ENCODE peak calls at places on chromosome X, in ten cellular contexts. One of them, this sample, is unnamed.
A peak's percentile ranks its signal among the peaks of the same experiment; 100 is the strongest.

GRCh38 chrX:140933056-140933455 is 69.3 kb upstream of the SPANXB1 start:
- DNase-seq in GM12865: no peak
- DNase-seq in mesenchymal stem cell: peak; percentile 8
- DNase-seq in fibroblast of villous mesenchyme: peak; percentile 28
- DNase-seq in HAP-1: no peak
- DNase-seq in mucosa of descending colon: no peak
- DNase-seq in Karpas-422: no peak
- DNase-seq in lower lobe of right lung: no peak
- DNase-seq in neural progenitor cell: no peak
- DNase-seq in GM23338: no peak
- DNase-seq in this sample: no peak

GRCh38 chrX:124426824-124427223 is 80.5 kb downstream of the SH2D1A start:
- DNase-seq in GM12865: no peak
- DNase-seq in mesenchymal stem cell: no peak
- DNase-seq in fibroblast of villous mesenchyme: no peak
- DNase-seq in HAP-1: no peak
- DNase-seq in mucosa of descending colon: no peak
- DNase-seq in Karpas-422: no peak
- DNase-seq in lower lobe of right lung: no peak
- DNase-seq in neural progenitor cell: no peak
- DNase-seq in GM23338: no peak
- DNase-seq in this sample: no peak

GRCh38 chrX:122500556-122500955 is 683.5 kb upstream of the GRIA3 start:
- DNase-seq in GM12865: no peak
- DNase-seq in mesenchymal stem cell: no peak
- DNase-seq in fibroblast of villous mesenchyme: no peak
- DNase-seq in HAP-1: no peak
- DNase-seq in mucosa of descending colon: no peak
- DNase-seq in Karpas-422: no peak
- DNase-seq in lower lobe of right lung: no peak
- DNase-seq in neural progenitor cell: no peak
- DNase-seq in GM23338: no peak
- DNase-seq in this sample: no peak

GRCh38 chrX:140766024-140766611 is 56.6 kb downstream of the LINC00632 start:
- DNase-seq in GM12865: peak; percentile 38
- DNase-seq in mesenchymal stem cell: peak; percentile 72
- DNase-seq in fibroblast of villous mesenchyme: peak; percentile 69
- DNase-seq in HAP-1: peak; percentile 68
- DNase-seq in mucosa of descending colon: peak; percentile 20
- DNase-seq in Karpas-422: peak; percentile 85
- DNase-seq in lower lobe of right lung: no peak
- DNase-seq in neural progenitor cell: peak; percentile 68
- DNase-seq in GM23338: peak; percentile 60
- DNase-seq in this sample: peak; percentile 23

GRCh38 chrX:119970574-119970973 is 27.0 kb upstream of the NKAP start:
- DNase-seq in GM12865: no peak
- DNase-seq in mesenchymal stem cell: no peak
- DNase-seq in fibroblast of villous mesenchyme: no peak
- DNase-seq in HAP-1: no peak
- DNase-seq in mucosa of descending colon: no peak
- DNase-seq in Karpas-422: no peak
- DNase-seq in lower lobe of right lung: no peak
- DNase-seq in neural progenitor cell: no peak
- DNase-seq in GM23338: no peak
- DNase-seq in this sample: no peak

GRCh38 chrX:111402378-111402777 is 9.6 kb downstream of the DCX start:
- DNase-seq in GM12865: no peak
- DNase-seq in mesenchymal stem cell: no peak
- DNase-seq in fibroblast of villous mesenchyme: no peak
- DNase-seq in HAP-1: no peak
- DNase-seq in mucosa of descending colon: no peak
- DNase-seq in Karpas-422: no peak
- DNase-seq in lower lobe of right lung: no peak
- DNase-seq in neural progenitor cell: no peak
- DNase-seq in GM23338: no peak
- DNase-seq in this sample: no peak

GRCh38 chrX:65993332-65993731 is 46.5 kb downstream of the VSIG4 start:
- DNase-seq in GM12865: no peak
- DNase-seq in mesenchymal stem cell: no peak
- DNase-seq in fibroblast of villous mesenchyme: no peak
- DNase-seq in HAP-1: no peak
- DNase-seq in mucosa of descending colon: no peak
- DNase-seq in Karpas-422: no peak
- DNase-seq in lower lobe of right lung: no peak
- DNase-seq in neural progenitor cell: no peak
- DNase-seq in GM23338: no peak
- DNase-seq in this sample: no peak

GRCh38 chrX:123736333-123736921 is 3.6 kb upstream of the THOC2 start:
- DNase-seq in GM12865: no peak
- DNase-seq in mesenchymal stem cell: peak; percentile 70
- DNase-seq in fibroblast of villous mesenchyme: peak; percentile 75
- DNase-seq in HAP-1: no peak
- DNase-seq in mucosa of descending colon: no peak
- DNase-seq in Karpas-422: no peak
- DNase-seq in lower lobe of right lung: no peak
- DNase-seq in neural progenitor cell: no peak
- DNase-seq in GM23338: no peak
- DNase-seq in this sample: no peak

GRCh38 chrX:3664921-3665320 is 48.5 kb downstream of the PRKX start:
- DNase-seq in GM12865: no peak
- DNase-seq in mesenchymal stem cell: no peak
- DNase-seq in fibroblast of villous mesenchyme: no peak
- DNase-seq in HAP-1: no peak
- DNase-seq in mucosa of descending colon: no peak
- DNase-seq in Karpas-422: no peak
- DNase-seq in lower lobe of right lung: no peak
- DNase-seq in neural progenitor cell: no peak
- DNase-seq in GM23338: no peak
- DNase-seq in this sample: no peak

GRCh38 chrX:130009658-130010223 is 27.3 kb downstream of the BCORL1 start:
- DNase-seq in GM12865: no peak
- DNase-seq in mesenchymal stem cell: no peak
- DNase-seq in fibroblast of villous mesenchyme: no peak
- DNase-seq in HAP-1: no peak
- DNase-seq in mucosa of descending colon: no peak
- DNase-seq in Karpas-422: no peak
- DNase-seq in lower lobe of right lung: no peak
- DNase-seq in neural progenitor cell: no peak
- DNase-seq in GM23338: no peak
- DNase-seq in this sample: no peak

GRCh38 chrX:24034485-24034884 is 7.5 kb upstream of the KLHL15 start:
- DNase-seq in GM12865: no peak
- DNase-seq in mesenchymal stem cell: no peak
- DNase-seq in fibroblast of villous mesenchyme: no peak
- DNase-seq in HAP-1: no peak
- DNase-seq in mucosa of descending colon: no peak
- DNase-seq in Karpas-422: no peak
- DNase-seq in lower lobe of right lung: no peak
- DNase-seq in neural progenitor cell: no peak
- DNase-seq in GM23338: no peak
- DNase-seq in this sample: no peak
- H3K4me3 ChIP-seq in GM12865: no peak overlapping the region
- H3K4me3 ChIP-seq in mesenchymal stem cell: no peak overlapping the region
- H3K4me3 ChIP-seq in fibroblast of villous mesenchyme: no peak overlapping the region
- H3K4me3 ChIP-seq in HAP-1: no peak overlapping the region
- H3K4me3 ChIP-seq in mucosa of descending colon: no peak overlapping the region
- H3K4me3 ChIP-seq in Karpas-422: no peak overlapping the region
- H3K4me3 ChIP-seq in lower lobe of right lung: no peak overlapping the region
- H3K4me3 ChIP-seq in neural progenitor cell: no peak overlapping the region
- H3K4me3 ChIP-seq in GM23338: no peak overlapping the region
- H3K4me3 ChIP-seq in this sample: no peak overlapping the region

GRCh38 chrX:2498781-2499302 is 1.9 kb downstream of the DHRSX start:
- DNase-seq in GM12865: no peak
- DNase-seq in mesenchymal stem cell: peak; percentile 59
- DNase-seq in fibroblast of villous mesenchyme: peak; percentile 76
- DNase-seq in HAP-1: peak; percentile 96
- DNase-seq in mucosa of descending colon: peak; percentile 53
- DNase-seq in Karpas-422: no peak
- DNase-seq in lower lobe of right lung: no peak
- DNase-seq in neural progenitor cell: peak; percentile 71
- DNase-seq in GM23338: peak; percentile 49
- DNase-seq in this sample: no peak
- H3K4me3 ChIP-seq in GM12865: peak overlapping the region; percentile 78
- H3K4me3 ChIP-seq in mesenchymal stem cell: peak overlapping the region; percentile 75
- H3K4me3 ChIP-seq in fibroblast of villous mesenchyme: peak overlapping the region; percentile 81
- H3K4me3 ChIP-seq in HAP-1: peak overlapping the region; percentile 61
- H3K4me3 ChIP-seq in mucosa of descending colon: no peak overlapping the region
- H3K4me3 ChIP-seq in Karpas-422: peak overlapping the region; percentile 93
- H3K4me3 ChIP-seq in lower lobe of right lung: peak overlapping the region; percentile 90
- H3K4me3 ChIP-seq in neural progenitor cell: peak overlapping the region; percentile 96
- H3K4me3 ChIP-seq in GM23338: peak overlapping the region; percentile 80
- H3K4me3 ChIP-seq in this sample: no peak overlapping the region

GRCh38 chrX:8653956-8654355 is 78.0 kb downstream of the ANOS1 start:
- DNase-seq in GM12865: no peak
- DNase-seq in mesenchymal stem cell: no peak
- DNase-seq in fibroblast of villous mesenchyme: no peak
- DNase-seq in HAP-1: no peak
- DNase-seq in mucosa of descending colon: no peak
- DNase-seq in Karpas-422: no peak
- DNase-seq in lower lobe of right lung: no peak
- DNase-seq in neural progenitor cell: no peak
- DNase-seq in GM23338: no peak
- DNase-seq in this sample: no peak
- H3K4me3 ChIP-seq in GM12865: no peak overlapping the region
- H3K4me3 ChIP-seq in mesenchymal stem cell: no peak overlapping the region
- H3K4me3 ChIP-seq in fibroblast of villous mesenchyme: no peak overlapping the region
- H3K4me3 ChIP-seq in HAP-1: no peak overlapping the region
- H3K4me3 ChIP-seq in mucosa of descending colon: no peak overlapping the region
- H3K4me3 ChIP-seq in Karpas-422: no peak overlapping the region
- H3K4me3 ChIP-seq in lower lobe of right lung: no peak overlapping the region
- H3K4me3 ChIP-seq in neural progenitor cell: no peak overlapping the region
- H3K4me3 ChIP-seq in GM23338: no peak overlapping the region
- H3K4me3 ChIP-seq in this sample: no peak overlapping the region

DNA sequence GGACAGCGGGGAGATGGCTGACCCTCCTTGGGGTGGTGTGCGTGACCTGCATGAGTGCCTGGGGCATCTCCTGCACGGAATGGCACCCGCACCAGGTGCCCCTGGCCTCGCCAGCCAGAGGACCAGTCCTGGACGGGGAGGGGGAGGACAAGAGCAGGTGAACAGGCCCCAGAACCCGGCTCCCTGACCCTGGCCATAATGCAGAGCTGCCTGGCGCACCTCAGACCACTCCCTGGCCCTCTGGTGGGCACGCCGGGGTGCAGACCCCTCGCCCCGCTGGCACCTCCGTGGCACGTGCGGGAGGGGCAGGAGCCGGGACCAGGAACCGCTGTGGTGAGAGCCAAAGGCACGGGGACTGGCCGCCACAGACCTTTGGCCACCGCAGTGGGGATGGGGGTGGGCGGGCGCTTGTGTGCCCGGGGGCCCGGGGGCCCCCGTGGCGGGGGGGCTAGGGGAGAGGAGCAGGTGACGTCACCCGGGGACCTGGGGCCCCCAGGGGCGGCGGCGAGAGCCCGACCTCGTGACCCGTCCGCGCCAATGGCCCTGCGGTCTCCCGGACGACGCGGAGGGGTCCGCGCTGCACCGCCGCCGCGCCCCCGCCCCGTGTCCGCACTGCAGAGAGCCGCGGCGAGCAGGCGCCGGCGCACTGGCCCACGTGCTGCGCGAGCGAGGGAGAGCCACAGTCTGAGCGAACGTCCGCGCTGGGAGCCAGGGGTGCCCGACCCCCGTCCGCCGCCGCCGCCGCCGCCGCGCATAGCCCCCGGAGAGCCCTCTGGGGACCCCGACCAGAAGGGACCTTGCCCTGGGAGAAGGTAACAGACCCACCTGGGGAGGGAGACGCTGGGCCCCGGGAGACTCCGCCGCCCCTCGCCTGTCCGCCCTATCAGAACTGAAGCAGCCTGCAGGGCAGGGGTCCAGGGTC is at the start of gene PNMA3:
- DNase-seq in GM12865: no peak
- DNase-seq in mesenchymal stem cell: no peak
- DNase-seq in fibroblast of villous mesenchyme: no peak
- DNase-seq in HAP-1: no peak
- DNase-seq in mucosa of descending colon: no peak
- DNase-seq in Karpas-422: no peak
- DNase-seq in lower lobe of right lung: no peak
- DNase-seq in neural progenitor cell: peak; percentile 45
- DNase-seq in GM23338: peak; percentile 42
- DNase-seq in this sample: no peak
- H3K4me3 ChIP-seq in GM12865: no peak within 1 kb of the TSS
- H3K4me3 ChIP-seq in mesenchymal stem cell: no peak within 1 kb of the TSS
- H3K4me3 ChIP-seq in fibroblast of villous mesenchyme: no peak within 1 kb of the TSS
- H3K4me3 ChIP-seq in HAP-1: no peak within 1 kb of the TSS
- H3K4me3 ChIP-seq in mucosa of descending colon: no peak within 1 kb of the TSS
- H3K4me3 ChIP-seq in Karpas-422: no peak within 1 kb of the TSS
- H3K4me3 ChIP-seq in lower lobe of right lung: no peak within 1 kb of the TSS
- H3K4me3 ChIP-seq in neural progenitor cell: peak within 1 kb of the TSS; percentile 34
- H3K4me3 ChIP-seq in GM23338: peak within 1 kb of the TSS; percentile 49
- H3K4me3 ChIP-seq in this sample: peak within 1 kb of the TSS; percentile 26

This sample was measured in Peyer's patch.